ENCODE peak calls at places on chromosomes 11 and 22, in five cellular contexts. E, X, I, P and F are unnamed samples.

GRCh38 chr11:34473603-34474169 is 35.0 kb downstream of the CAT start:
- DNase-seq in P (no peak), X (no peak), I (no peak), E (no peak), F (no peak)

GRCh38 chr11:14248577-14248976 is 110.4 kb downstream of the RRAS2 start:
- DNase-seq in I (no peak), P (no peak), E (no peak), X (no peak), F (no peak)

GRCh38 chr11:84381666-84382065 is 1095.5 kb upstream of the CCDC90B start:
- DNase-seq in I (no peak), X (no peak), E (no peak), P (no peak), F (no peak)

GRCh38 chr22:36055376-36056310 is 27.0 kb upstream of the RBFOX2 start:
- DNase-seq in E (no peak), X (peak; percentile 82), I (no peak), P (no peak), F (no peak)

GRCh38 chr22:27307545-27308279 is 493.8 kb downstream of the MN1 start:
- DNase-seq in I (no peak), X (no peak), E (no peak), P (no peak), F (no peak)

GRCh38 chr22:33210129-33210784 is 152.1 kb upstream of the SYN3 start:
- DNase-seq in P (peak; percentile 83), I (peak; percentile 22), E (no peak), X (peak; percentile 87), F (no peak)

GRCh38 chr22:43346521-43346929 is 3.4 kb upstream of the SCUBE1 start:
- DNase-seq in P (peak; percentile 82), I (peak; percentile 45), X (peak; percentile 93), E (peak; percentile 42), F (peak; percentile 87)

GRCh38 chr22:23566716-23567475 is 13.2 kb downstream of the IGLL1 start:
- DNase-seq in E (no peak), I (no peak), P (peak; percentile 12), X (peak; percentile 72), F (peak; percentile 56)

GRCh38 chr11:129694538-129694937 is 121.1 kb upstream of the TMEM45B start:
- DNase-seq in X (peak; percentile 73), I (no peak), E (no peak), P (peak; percentile 17), F (no peak)
- TF ChIP-seq CTCF in X (peak; percentile 5), I (no peak), E (peak; percentile 34), P (no peak), F (no peak)

GRCh38 chr11:64287676-64288352 is 2.2 kb downstream of the GPR137 start:
- DNase-seq in I (no peak), E (no peak), P (no peak), X (peak; percentile 86), F (no peak)
- TF ChIP-seq CTCF in I (no peak), E (no peak), P (no peak), X (no peak), F (no peak)

GRCh38 chr11:1226981-1227550 is 4.2 kb downstream of the MUC5B start:
- DNase-seq in X (peak; percentile 98), P (no peak), I (peak; percentile 11), E (no peak), F (peak; percentile 62)
- TF ChIP-seq CTCF in X (peak; percentile 28), P (no peak), I (no peak), E (peak; percentile 17), F (no peak)

GRCh38 chr11:65243773-65244172 is 18.0 kb upstream of the POLA2 start:
- DNase-seq in X (peak; percentile 36), E (no peak), I (no peak), P (no peak), F (no peak)

GRCh38 chr11:65242389-65242788 is 19.4 kb upstream of the POLA2 start:
- DNase-seq in P (no peak), X (no peak), E (no peak), I (no peak), F (no peak)

GRCh38 chr11:65246506-65246905 is 15.3 kb upstream of the POLA2 start:
- DNase-seq in P (no peak), I (no peak), X (no peak), E (no peak), F (no peak)

GRCh38 chr11:65236194-65237059 is 25.3 kb upstream of the POLA2 start:
- DNase-seq in X (peak; percentile 58), E (no peak), I (no peak), P (no peak), F (peak; percentile 65)

GRCh38 chr11:65241134-65241533 is 20.6 kb upstream of the POLA2 start:
- DNase-seq in X (peak; percentile 19), P (no peak), E (no peak), I (no peak), F (no peak)
- TF ChIP-seq CTCF in X (no peak), P (no peak), E (no peak), I (no peak), F (no peak)

GRCh38 chr22:31241200-31241599 is 29.1 kb downstream of the LIMK2 start:
- DNase-seq in E (no peak), P (no peak), X (no peak), I (no peak), F (no peak)

GRCh38 chr22:31244044-31244942 is 32.2 kb downstream of the LIMK2 start:
- DNase-seq in X (peak; percentile 92), P (no peak), I (no peak), E (peak; percentile 33), F (no peak)

GRCh38 chr22:31243339-31244043 is 31.4 kb downstream of the LIMK2 start:
- DNase-seq in I (no peak), E (peak; percentile 51), X (peak; percentile 71), P (no peak), F (no peak)

GRCh38 chr22:31240011-31240410 is 27.9 kb downstream of the LIMK2 start:
- DNase-seq in E (no peak), P (no peak), I (no peak), X (peak; percentile 44), F (no peak)

DNA sequence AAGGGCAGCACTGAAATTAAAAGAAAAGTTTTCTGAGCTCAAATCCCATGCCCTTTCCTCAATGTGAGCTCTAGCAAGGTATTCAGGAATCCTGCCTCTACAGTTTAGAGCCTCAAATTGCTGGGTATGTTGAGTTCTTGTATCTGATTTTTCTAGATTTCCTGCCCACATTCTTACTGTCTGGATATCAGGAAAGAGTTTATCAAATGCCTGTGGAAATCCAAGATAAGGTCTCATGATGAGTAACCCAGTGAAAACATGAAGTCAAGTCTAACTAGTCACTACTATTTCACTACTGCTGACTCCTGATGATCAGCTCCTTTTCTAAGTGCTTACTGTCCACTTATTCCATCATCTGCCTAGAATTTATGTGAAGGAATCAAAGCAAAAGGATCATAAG is 29.8 kb downstream of the LIMK2 start:
- DNase-seq in P (no peak), X (peak; percentile 95), E (no peak), I (no peak), F (no peak)
- TF ChIP-seq CTCF in P (no peak), X (peak; percentile 33), E (peak; percentile 16), I (no peak), F (no peak)

DNA sequence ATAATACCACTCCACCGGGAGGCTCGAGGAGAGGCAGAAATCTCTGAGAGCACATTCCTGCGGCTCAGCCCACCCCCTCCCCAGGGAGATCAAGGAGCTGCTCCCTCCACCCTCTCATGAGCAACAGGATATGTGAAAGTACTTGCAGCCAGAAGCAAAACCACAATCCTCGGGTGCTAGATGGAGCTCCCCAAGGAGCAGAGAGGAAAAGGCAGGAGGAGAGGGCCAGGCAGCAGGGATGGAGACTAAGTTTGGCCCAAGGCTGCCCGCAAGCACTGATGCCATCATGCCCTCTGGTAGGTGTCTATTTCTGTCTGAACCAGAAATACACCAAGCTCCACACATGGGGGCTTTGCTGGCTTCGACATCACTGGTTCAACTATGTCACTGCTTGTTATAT is 22.3 kb downstream of the VPS37C start:
- DNase-seq in X (peak; percentile 97), I (no peak), E (no peak), P (no peak), F (no peak)
- TF ChIP-seq CTCF in X (no peak), I (no peak), E (no peak), P (no peak), F (no peak)

GRCh38 chr11:37105456-37105855 is 507.4 kb upstream of the RAG2 start:
- DNase-seq in X (no peak), P (no peak), I (no peak), E (no peak), F (no peak)
- TF ChIP-seq CTCF in X (no peak), P (no peak), I (no peak), E (no peak), F (no peak)